ENCODE peak calls at places on chromosome 15, in six cellular contexts. D, O, H, V, J and Z are unnamed samples.

GRCh38 chr15:77327844-77328529 is 91.9 kb downstream of the PEAK1 start:
- DNase-seq in D (no peak), O (no peak), H (no peak), V (no peak), J (no peak), Z (no peak)

GRCh38 chr15:45376967-45377629 is 1.2 kb downstream of the GATM start:
- DNase-seq in D (no peak), O (no peak), H (no peak), V (no peak), J (no peak), Z (no peak)

GRCh38 chr15:31489801-31490646 is 163.4 kb downstream of the KLF13 start:
- DNase-seq in D (peak; percentile 43), O (no peak), H (peak; percentile 82), V (no peak), J (peak; percentile 78), Z (no peak)

GRCh38 chr15:40479024-40479423 is 8.2 kb downstream of the CHST14 start:
- DNase-seq in D (no peak), O (no peak), H (no peak), V (no peak), J (no peak), Z (no peak)

GRCh38 chr15:27058939-27059338 is 88.0 kb downstream of the GABRG3 start:
- DNase-seq in D (no peak), O (no peak), H (no peak), V (no peak), J (no peak), Z (no peak)

GRCh38 chr15:99305761-99306505 is 54.7 kb downstream of the LRRC28 start:
- DNase-seq in D (peak; percentile 11), O (peak; percentile 83), H (no peak), V (peak; percentile 59), J (peak; percentile 59), Z (peak; percentile 62)

GRCh38 chr15:92393287-92393993 is at the start of gene ST8SIA2:
- DNase-seq in D (no peak), O (no peak), H (no peak), V (peak; percentile 32), J (peak; percentile 87), Z (no peak)

GRCh38 chr15:32646304-32646703 is 4.8 kb downstream of the SCG5 start:
- DNase-seq in D (no peak), O (no peak), H (no peak), V (no peak), J (no peak), Z (no peak)

GRCh38 chr15:98785796-98786581 is 137.7 kb downstream of the IGF1R start:
- DNase-seq in D (peak; percentile 61), O (no peak), H (no peak), V (no peak), J (peak; percentile 85), Z (no peak)

GRCh38 chr15:20358066-20358780 is 183.4 kb downstream of the GOLGA6L6 start:
- DNase-seq in D (no peak), O (no peak), H (no peak), V (no peak), J (no peak), Z (no peak)

GRCh38 chr15:78415284-78415683 is 22.7 kb upstream of the IREB2 start:
- DNase-seq in D (no peak), O (no peak), H (no peak), V (no peak), J (peak; percentile 71), Z (no peak)
- TF ChIP-seq CTCF in D (peak; percentile 29), O (peak; percentile 17), H (peak; percentile 46), V (peak; percentile 35), J (peak; percentile 55), Z (peak; percentile 47)

GRCh38 chr15:96324192-96324895 is 6.2 kb upstream of the NR2F2 start:
- DNase-seq in D (no peak), O (no peak), H (no peak), V (no peak), J (no peak), Z (no peak)
- H3K4me3 ChIP-seq in D (no peak overlapping the region), O (peak overlapping the region; percentile 8), H (no peak overlapping the region), V (peak overlapping the region; percentile 88), J (peak overlapping the region; percentile 54), Z (peak overlapping the region; percentile 0)

GRCh38 chr15:101320501-101321052 is 25.5 kb upstream of the SNRPA1 start:
- DNase-seq in D (peak; percentile 52), O (peak; percentile 39), H (no peak), V (peak; percentile 34), J (peak; percentile 72), Z (no peak)
- TF ChIP-seq CTCF in D (peak; percentile 7), O (peak; percentile 59), H (no peak), V (no peak), J (peak; percentile 64), Z (no peak)

GRCh38 chr15:89441295-89441762 is 55.1 kb downstream of the RHCG start:
- DNase-seq in D (peak; percentile 47), O (no peak), H (peak; percentile 93), V (no peak), J (no peak), Z (no peak)

GRCh38 chr15:89442671-89443307 is 53.6 kb downstream of the RHCG start:
- DNase-seq in D (peak; percentile 48), O (no peak), H (peak; percentile 82), V (no peak), J (peak; percentile 94), Z (no peak)

GRCh38 chr15:89436560-89437311 is 59.6 kb downstream of the RHCG start:
- DNase-seq in D (no peak), O (no peak), H (no peak), V (no peak), J (peak; percentile 63), Z (no peak)

GRCh38 chr15:89442155-89442554 is 54.2 kb downstream of the RHCG start:
- DNase-seq in D (no peak), O (no peak), H (no peak), V (no peak), J (no peak), Z (no peak)

DNA sequence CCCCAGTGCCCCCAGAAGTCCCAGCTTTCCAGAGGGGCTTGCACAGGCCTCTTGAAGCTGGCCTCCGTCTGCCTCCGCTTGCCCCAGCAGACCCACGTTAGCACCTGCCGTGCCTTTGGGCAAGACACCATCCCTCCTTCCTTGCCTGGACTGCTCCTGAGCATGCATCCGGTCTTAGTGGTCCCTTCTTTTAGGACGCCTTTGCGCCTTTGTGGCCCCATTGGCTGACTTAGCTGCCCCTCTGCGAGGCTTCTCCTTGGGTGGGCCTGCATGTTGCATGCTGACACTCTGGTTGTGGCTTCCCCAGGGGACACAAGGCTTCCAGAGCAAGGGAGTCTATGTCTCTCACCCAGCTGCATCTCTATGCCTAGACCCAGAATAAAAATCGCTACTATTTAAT is 56.6 kb downstream of the RHCG start:
- DNase-seq in D (no peak), O (no peak), H (no peak), V (no peak), J (no peak), Z (no peak)
- H3K4me3 ChIP-seq in D (no peak overlapping the region), O (no peak overlapping the region), H (no peak overlapping the region), V (no peak overlapping the region), J (no peak overlapping the region), Z (no peak overlapping the region)

GRCh38 chr15:24678485-24678884 is 2.9 kb downstream of the NPAP1 start:
- DNase-seq in D (no peak), O (no peak), H (no peak), V (no peak), J (peak; percentile 33), Z (no peak)
- TF ChIP-seq CTCF in D (no peak), O (no peak), H (no peak), V (no peak), J (peak; percentile 63), Z (no peak)

GRCh38 chr15:66404532-66404931 is 17.8 kb downstream of the MAP2K1 start:
- DNase-seq in D (no peak), O (no peak), H (no peak), V (no peak), J (peak; percentile 95), Z (no peak)

GRCh38 chr15:66403323-66403722 is 16.6 kb downstream of the MAP2K1 start:
- DNase-seq in D (no peak), O (no peak), H (no peak), V (no peak), J (no peak), Z (no peak)

GRCh38 chr15:66404122-66404521 is 17.4 kb downstream of the MAP2K1 start:
- DNase-seq in D (no peak), O (no peak), H (no peak), V (no peak), J (no peak), Z (no peak)

GRCh38 chr15:66401130-66402021 is 14.7 kb downstream of the MAP2K1 start:
- DNase-seq in D (no peak), O (no peak), H (peak; percentile 13), V (no peak), J (peak; percentile 75), Z (no peak)

DNA sequence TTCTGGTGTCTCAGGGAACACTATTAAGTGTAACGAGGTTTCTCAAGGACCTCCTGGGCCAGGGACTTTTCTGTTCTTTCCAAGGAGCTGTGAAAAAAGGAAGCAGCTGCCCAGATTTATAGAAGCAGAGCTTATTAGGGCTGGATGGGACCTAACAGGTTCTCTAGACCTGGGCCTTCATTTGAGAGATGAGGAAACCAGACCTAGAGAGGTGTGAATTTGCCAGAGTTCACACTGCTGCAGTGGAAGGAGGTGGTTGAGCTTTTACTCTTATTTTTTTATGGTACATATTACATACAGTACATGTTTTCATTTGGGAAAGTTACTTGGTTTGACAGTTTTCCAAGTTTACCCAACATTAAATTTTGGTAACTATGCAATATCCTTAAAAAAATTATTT is 16.2 kb downstream of the MAP2K1 start:
- DNase-seq in D (no peak), O (no peak), H (no peak), V (no peak), J (no peak), Z (no peak)
- H3K4me3 ChIP-seq in D (no peak overlapping the region), O (no peak overlapping the region), H (no peak overlapping the region), V (no peak overlapping the region), J (no peak overlapping the region), Z (no peak overlapping the region)

DNA sequence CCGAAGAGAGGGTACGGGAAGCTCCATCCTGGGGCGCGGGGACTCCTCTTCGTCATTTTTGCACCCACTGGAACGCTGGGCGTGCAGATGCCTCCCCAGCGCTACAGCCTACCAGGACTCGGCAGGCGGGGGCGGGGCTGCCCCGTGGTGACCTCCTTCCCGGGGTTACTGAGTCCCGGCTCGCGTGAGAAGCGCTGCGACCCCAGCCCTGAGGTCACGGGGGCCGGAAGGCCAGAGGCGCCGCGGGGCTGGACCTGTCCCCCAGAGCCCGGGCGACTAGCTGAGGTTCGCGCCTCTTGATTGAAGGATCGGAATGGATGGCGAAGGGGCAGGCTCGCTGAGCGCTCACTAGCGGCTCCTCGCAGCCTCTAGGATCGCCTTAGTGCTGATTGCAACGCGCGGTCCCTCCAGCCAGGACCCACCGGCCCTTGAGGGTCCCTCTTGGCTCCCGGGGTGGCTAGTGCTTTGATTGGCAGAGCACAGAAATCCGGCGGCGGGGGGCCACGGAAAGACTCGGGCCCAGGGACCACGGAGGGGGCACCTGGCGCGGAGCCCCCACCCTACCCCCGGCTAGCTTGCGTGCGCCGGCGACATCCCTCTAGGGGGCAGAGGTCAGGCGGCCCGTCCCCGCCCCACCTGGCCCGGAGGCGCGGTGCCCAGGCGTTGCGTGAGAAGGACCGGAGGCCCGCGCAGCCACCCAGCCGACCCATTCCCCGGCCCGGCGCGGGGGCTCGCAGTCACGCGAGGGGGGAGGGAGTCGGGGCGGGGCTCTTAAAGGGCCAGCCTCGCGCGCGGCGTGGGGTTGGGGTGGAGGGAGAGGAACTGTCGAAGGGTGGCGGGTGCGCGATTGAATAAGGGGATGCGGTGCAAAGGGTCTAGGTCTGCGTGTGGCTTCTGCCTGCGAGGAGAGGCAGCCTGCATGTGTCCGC is 781 bp upstream of the CYP1A1 start:
- DNase-seq in D (peak; percentile 44), O (no peak), H (no peak), V (peak; percentile 37), J (peak; percentile 82), Z (no peak)
- TF ChIP-seq CTCF in D (no peak), O (no peak), H (no peak), V (no peak), J (peak; percentile 24), Z (no peak)

GRCh38 chr15:100913961-100914360 is 5.2 kb upstream of the LRRK1 start:
- DNase-seq in D (no peak), O (no peak), H (no peak), V (no peak), J (no peak), Z (no peak)
- H3K4me3 ChIP-seq in D (no peak overlapping the region), O (no peak overlapping the region), H (no peak overlapping the region), V (no peak overlapping the region), J (no peak overlapping the region), Z (no peak overlapping the region)